ENCODE peak calls at places on chromosomes 5 and 9, in four cellular contexts. M is stimulated activated CD4-positive, alpha-beta T cell treated with anti-CD3 and anti-CD28 coated beads, Interleukin-2, amount 100 ng/mL, for 48 hours; F is kidney epithelial cell; J is ELR. I is an unnamed sample.

GRCh38 chr5:125719681-125720676 is 703.2 kb upstream of the GRAMD2B start:
- DNase-seq in F (no peak), J (no peak), M (no peak), I (no peak)

GRCh38 chr5:178757410-178757809 is 27.0 kb upstream of the ZNF354A start:
- DNase-seq in F (no peak), M (no peak), J (no peak), I (no peak)

GRCh38 chr9:84997472-84997871 is 327.9 kb downstream of the NTRK2 start:
- DNase-seq in J (no peak), F (no peak), M (no peak), I (no peak)

GRCh38 chr5:123116063-123116462 is 27.0 kb downstream of the PRDM6 start:
- DNase-seq in M (no peak), F (no peak), J (no peak), I (no peak)

GRCh38 chr5:170782438-170782837 is 1.1 kb upstream of the GABRP start:
- DNase-seq in M (no peak), J (no peak), F (no peak), I (no peak)

GRCh38 chr5:133271606-133272005 is 219.8 kb downstream of the HSPA4 start:
- DNase-seq in F (no peak), M (no peak), J (no peak), I (no peak)

GRCh38 chr5:10009802-10010201 is 239.9 kb downstream of the ATPSCKMT start:
- DNase-seq in M (no peak), J (peak; percentile 69), F (no peak), I (no peak)

GRCh38 chr5:35228304-35228703 is 2.0 kb downstream of the PRLR start:
- DNase-seq in J (no peak), M (no peak), F (no peak), I (no peak)

GRCh38 chr5:113112435-113112834 is 135.8 kb downstream of the DCP2 start:
- DNase-seq in M (no peak), J (no peak), F (no peak), I (no peak)